ENCODE peak calls at places on chromosomes 1 and 21, in eight cellular contexts. S, N, J, Y, I, E, U and L are unnamed samples.

GRCh38 chr1:70405780-70406416 is 5.2 kb upstream of the CTH start:
- DNase-seq in Y (no peak), S (no peak), E (no peak), U (no peak), N (no peak), J (no peak), I (no peak), L (no peak)

GRCh38 chr1:67713071-67713806 is 28.2 kb downstream of the GADD45A start:
- DNase-seq in J (no peak), Y (peak), S (no peak), U (no peak), I (no peak), N (no peak), E (peak), L (peak)

GRCh38 chr1:60390593-60391282 is 317.2 kb upstream of the C1orf87 start:
- DNase-seq in I (no peak), N (no peak), E (no peak), Y (no peak), S (peak), J (no peak), U (no peak), L (no peak)

GRCh38 chr1:63264161-63264560 is 58.2 kb upstream of the FOXD3 start:
- DNase-seq in E (no peak), N (no peak), Y (peak), J (no peak), U (no peak), I (no peak), S (no peak), L (no peak)

GRCh38 chr1:24896176-24896575 is 33.9 kb downstream of the RUNX3 start:
- DNase-seq in J (no peak), U (no peak), I (peak), N (peak), Y (no peak), E (no peak), S (no peak), L (no peak)

GRCh38 chr21:25079053-25079452 is 528.2 kb downstream of the MRPL39 start:
- DNase-seq in I (no peak), N (no peak), S (no peak), U (no peak), Y (no peak), J (no peak), E (no peak), L (no peak)

GRCh38 chr1:203038891-203039608 is 12.8 kb downstream of the PPFIA4 start:
- DNase-seq in J (no peak), E (peak), N (peak), I (peak), S (no peak), Y (peak), U (peak), L (peak)

GRCh38 chr1:98277111-98277510 is 356.3 kb upstream of the DPYD start:
- DNase-seq in I (no peak), N (no peak), Y (peak), S (no peak), J (no peak), U (no peak), E (peak), L (peak)

GRCh38 chr1:183628537-183628936 is 7.0 kb downstream of the ARPC5 start:
- DNase-seq in S (no peak), J (no peak), Y (no peak), E (no peak), N (no peak), I (no peak), U (no peak), L (no peak)

GRCh38 chr1:27348861-27349783 is 7.3 kb downstream of the SYTL1 start:
- DNase-seq in U (no peak), E (peak), N (no peak), J (peak), Y (no peak), I (peak), S (no peak), L (no peak)

GRCh38 chr1:115098979-115099692 is 9.8 kb upstream of the TSPAN2 start:
- DNase-seq in U (peak), E (peak), I (peak), Y (peak), S (peak), J (no peak), N (peak), L (peak)

GRCh38 chr1:226884966-226885820 is 14.8 kb downstream of the PSEN2 start:
- DNase-seq in E (no peak), S (no peak), Y (no peak), J (no peak), N (no peak), U (no peak), I (no peak), L (no peak)

GRCh38 chr1:234955107-234955731 is 173.4 kb downstream of the TOMM20 start:
- DNase-seq in U (no peak), J (no peak), N (peak), Y (peak), E (no peak), I (peak), S (peak), L (peak)

GRCh38 chr1:107883562-107883961 is 81.4 kb downstream of the VAV3 start:
- DNase-seq in N (no peak), I (no peak), U (no peak), Y (no peak), J (no peak), S (no peak), E (no peak), L (peak)

GRCh38 chr1:111481387-111482221 is 7.8 kb downstream of the C1orf162 start:
- DNase-seq in S (peak), U (peak), E (peak), Y (peak), N (peak), J (no peak), I (peak), L (peak)

GRCh38 chr21:45471229-45472052 is 66.5 kb downstream of the COL18A1 start:
- DNase-seq in E (peak), Y (peak), J (peak), I (no peak), S (no peak), N (peak), U (no peak), L (peak)

GRCh38 chr1:243585982-243586381 is 264.1 kb downstream of the AKT3 start:
- DNase-seq in J (no peak), N (no peak), Y (no peak), U (no peak), S (no peak), E (no peak), I (no peak), L (no peak)

GRCh38 chr1:101846820-101847219 is 149.9 kb downstream of the OLFM3 start:
- DNase-seq in U (no peak), S (no peak), J (no peak), Y (no peak), E (no peak), I (no peak), N (no peak), L (no peak)

GRCh38 chr1:56491441-56491840 is 87.9 kb downstream of the PLPP3 start:
- DNase-seq in Y (peak), J (no peak), I (no peak), E (no peak), S (no peak), U (no peak), N (no peak), L (peak)

GRCh38 chr1:27665016-27665651 is 6.9 kb downstream of the IFI6 start:
- DNase-seq in E (no peak), N (no peak), J (no peak), S (no peak), I (no peak), U (no peak), Y (no peak), L (no peak)

GRCh38 chr1:106924360-106924759 is 132.1 kb upstream of the PRMT6 start:
- DNase-seq in I (no peak), N (no peak), Y (peak), J (no peak), S (no peak), E (no peak), U (no peak), L (peak)

GRCh38 chr1:187517508-187517907 is 688.8 kb downstream of the PLA2G4A start:
- DNase-seq in J (no peak), N (no peak), E (no peak), U (no peak), S (no peak), Y (no peak), I (no peak), L (no peak)

GRCh38 chr1:211335507-211336157 is 9.0 kb downstream of the TRAF5 start:
- DNase-seq in N (no peak), J (no peak), E (no peak), I (no peak), Y (no peak), S (peak), U (peak), L (no peak)

GRCh38 chr1:59514061-59514909 is 217.4 kb downstream of the FGGY start:
- DNase-seq in U (no peak), I (no peak), Y (no peak), J (no peak), N (no peak), E (no peak), S (no peak), L (peak)

GRCh38 chr1:54464477-54465146 is 58.4 kb upstream of the SSBP3 start:
- DNase-seq in Y (peak), S (no peak), E (no peak), I (no peak), U (no peak), J (no peak), N (peak), L (no peak)

GRCh38 chr21:45768741-45769049 is 125.2 kb downstream of the PCBP3 start:
- DNase-seq in J (no peak), U (no peak), S (no peak), I (no peak), Y (no peak), E (no peak), N (no peak), L (no peak)

GRCh38 chr1:165383067-165383466 is 26.6 kb upstream of the LMX1A start:
- DNase-seq in S (no peak), J (no peak), U (no peak), N (peak), I (no peak), Y (peak), E (peak), L (peak)

GRCh38 chr1:152108899-152109222 is 6.4 kb downstream of the TCHH start:
- DNase-seq in J (no peak), N (no peak), U (no peak), Y (no peak), E (no peak), I (no peak), S (no peak), L (no peak)

GRCh38 chr1:247077768-247078314 is 770 bp downstream of the ZNF670 start:
- DNase-seq in N (no peak), U (no peak), J (no peak), Y (peak), I (no peak), E (no peak), S (no peak), L (peak)

GRCh38 chr1:26923711-26924110 is 2.2 kb downstream of the NUDC start:
- DNase-seq in S (no peak), U (no peak), J (no peak), E (peak), N (no peak), Y (peak), I (no peak), L (peak)

GRCh38 chr1:11653616-11654570 is at the start of gene FBXO2:
- DNase-seq in Y (no peak), I (peak), E (peak), J (no peak), S (no peak), N (no peak), U (no peak), L (no peak)

GRCh38 chr1:34578306-34578705 is 176.5 kb upstream of the GJB5 start:
- DNase-seq in S (no peak), I (no peak), J (no peak), U (no peak), Y (no peak), N (no peak), E (no peak), L (no peak)

GRCh38 chr1:34582356-34582755 is 172.5 kb upstream of the GJB5 start:
- DNase-seq in J (no peak), E (no peak), S (no peak), I (no peak), Y (no peak), U (no peak), N (no peak), L (no peak)
- H3K4me3 ChIP-seq in J (no peak), E (no peak), S (no peak), I (no peak), Y (no peak), U (no peak), N (no peak), L (no peak)

GRCh38 chr21:42959754-42960153 is 14.6 kb upstream of the PKNOX1 start:
- DNase-seq in E (no peak), J (no peak), I (no peak), N (no peak), U (no peak), S (no peak), Y (no peak), L (no peak)
- H3K4me3 ChIP-seq in E (no peak), J (no peak), I (no peak), N (no peak), U (no peak), S (no peak), Y (no peak), L (no peak)

GRCh38 chr1:181106022-181106312 is 17.5 kb downstream of the IER5 start:
- DNase-seq in E (no peak), N (no peak), U (no peak), I (no peak), Y (no peak), J (no peak), S (no peak), L (no peak)
- H3K4me3 ChIP-seq in E (no peak), N (peak), U (peak), I (peak), Y (no peak), J (no peak), S (no peak), L (no peak)

DNA sequence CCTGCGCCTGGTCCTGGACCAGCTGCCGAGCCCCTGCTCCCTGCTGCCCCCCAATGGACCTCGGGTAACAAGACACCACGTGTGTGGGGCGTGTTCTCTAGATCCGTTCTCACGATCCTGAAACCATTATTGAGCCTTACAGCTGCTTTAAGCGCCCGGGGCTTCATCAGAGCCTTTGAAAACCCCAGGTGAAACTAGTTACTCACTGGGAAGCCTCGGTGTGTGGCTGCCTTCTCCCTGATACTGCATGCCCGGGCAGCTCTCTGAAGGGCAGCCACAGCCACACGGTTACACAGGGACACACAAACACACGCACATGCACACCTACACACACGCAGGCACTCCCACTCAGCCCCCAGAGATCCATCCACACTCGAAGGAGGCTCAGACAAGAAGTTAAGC is 5.3 kb downstream of the HES2 start:
- DNase-seq in U (no peak), S (peak), E (peak), I (no peak), Y (peak), N (no peak), J (peak), L (peak)
- H3K4me3 ChIP-seq in U (no peak), S (no peak), E (no peak), I (no peak), Y (no peak), N (no peak), J (peak), L (no peak)

GRCh38 chr1:45585496-45586075 is 1.7 kb downstream of the NASP start:
- DNase-seq in I (no peak), Y (no peak), J (no peak), U (no peak), E (no peak), S (no peak), N (no peak), L (no peak)
- H3K4me3 ChIP-seq in I (peak), Y (peak), J (peak), U (peak), E (peak), S (peak), N (peak), L (peak)